ENCODE peak calls at places on chromosomes 13 and 19, in six cellular contexts. B, X, K, Q, U and F are unnamed samples.

GRCh38 chr19:10000171-10000826 is 10.0 kb downstream of the COL5A3 start:
- DNase-seq in B (peak), X (peak), K (peak), Q (peak), U (peak), F (peak)

GRCh38 chr19:29121684-29122083 is 91.3 kb downstream of the UQCRFS1 start:
- DNase-seq in B (no peak), X (peak), K (peak), Q (peak), U (no peak), F (peak)

GRCh38 chr19:8065489-8066261 is 13.1 kb downstream of the CCL25 start:
- DNase-seq in B (no peak), X (no peak), K (no peak), Q (no peak), U (no peak), F (no peak)

GRCh38 chr19:18710986-18711751 is 27.7 kb downstream of the CRTC1 start:
- DNase-seq in B (no peak), X (no peak), K (peak), Q (peak), U (no peak), F (no peak)

GRCh38 chr13:94620286-94620896 is 18.7 kb downstream of the GPR180 start:
- DNase-seq in B (peak), X (peak), K (peak), Q (peak), U (peak), F (peak)

GRCh38 chr19:35846038-35846668 is 6.2 kb downstream of the NPHS1 start:
- DNase-seq in B (peak), X (peak), K (peak), Q (peak), U (no peak), F (peak)

GRCh38 chr13:113059891-113060290 is 45.7 kb upstream of the F7 start:
- DNase-seq in B (no peak), X (no peak), K (peak), Q (no peak), U (no peak), F (no peak)

GRCh38 chr13:51557875-51558604 is 26.2 kb upstream of the WDFY2 start:
- DNase-seq in B (peak), X (no peak), K (no peak), Q (peak), U (no peak), F (no peak)

GRCh38 chr19:55546822-55547614 is 1.7 kb upstream of the SBK3 start:
- DNase-seq in B (peak), X (peak), K (peak), Q (peak), U (no peak), F (peak)

GRCh38 chr13:74696148-74696922 is 562.1 kb upstream of the KLF12 start:
- DNase-seq in B (no peak), X (no peak), K (peak), Q (no peak), U (no peak), F (no peak)

GRCh38 chr19:18171605-18172327 is 1.8 kb upstream of the IFI30 start:
- DNase-seq in B (no peak), X (no peak), K (no peak), Q (no peak), U (no peak), F (no peak)

GRCh38 chr13:105069106-105069505 is 1466.4 kb downstream of the EFNB2 start:
- DNase-seq in B (no peak), X (no peak), K (no peak), Q (no peak), U (no peak), F (no peak)

GRCh38 chr19:18385675-18386542 is at the start of gene GDF15:
- DNase-seq in B (peak), X (peak), K (peak), Q (peak), U (peak), F (peak)

GRCh38 chr13:104357174-104357573 is 1291.0 kb upstream of the SLC10A2 start:
- DNase-seq in B (no peak), X (no peak), K (peak), Q (no peak), U (no peak), F (peak)

GRCh38 chr19:15252398-15253018 is 20.3 kb upstream of the EPHX3 start:
- DNase-seq in B (no peak), X (no peak), K (peak), Q (peak), U (no peak), F (peak)

GRCh38 chr13:21234537-21234936 is 58.1 kb downstream of the MRPL57 start:
- DNase-seq in B (peak), X (peak), K (no peak), Q (peak), U (no peak), F (no peak)

GRCh38 chr13:109288151-109288709 is 498.2 kb downstream of the IRS2 start:
- DNase-seq in B (no peak), X (no peak), K (no peak), Q (no peak), U (no peak), F (no peak)

GRCh38 chr19:55552620-55553019 is 7.3 kb upstream of the SBK3 start:
- DNase-seq in B (no peak), X (peak), K (no peak), Q (peak), U (no peak), F (no peak)

GRCh38 chr19:19627716-19628498 is at the start of gene LPAR2:
- DNase-seq in B (peak), X (peak), K (peak), Q (peak), U (peak), F (peak)

GRCh38 chr19:2618611-2619010 is 83.9 kb downstream of the GNG7 start:
- DNase-seq in B (peak), X (no peak), K (no peak), Q (peak), U (peak), F (no peak)

GRCh38 chr13:24802074-24802473 is 38.1 kb downstream of the RNF17 start:
- DNase-seq in B (no peak), X (no peak), K (no peak), Q (peak), U (no peak), F (no peak)

GRCh38 chr13:63279136-63279535 is 1863.5 kb upstream of the PCDH20 start:
- DNase-seq in B (no peak), X (no peak), K (no peak), Q (no peak), U (no peak), F (no peak)

GRCh38 chr13:50069255-50069654 is 54.0 kb downstream of the KCNRG start:
- DNase-seq in B (no peak), X (no peak), K (no peak), Q (peak), U (no peak), F (no peak)

GRCh38 chr13:109985871-109986270 is 199.5 kb upstream of the IRS2 start:
- DNase-seq in B (no peak), X (no peak), K (no peak), Q (peak), U (no peak), F (no peak)

GRCh38 chr19:661427-662196 is 1.4 kb downstream of the RNF126 start:
- DNase-seq in B (no peak), X (peak), K (no peak), Q (peak), U (no peak), F (no peak)

GRCh38 chr13:43265028-43265427 is 241.6 kb downstream of the DNAJC15 start:
- DNase-seq in B (no peak), X (no peak), K (no peak), Q (no peak), U (no peak), F (no peak)
- TF ChIP-seq EZH2phosphoT487 in B (no peak), X (no peak), K (no peak), Q (no peak), U (no peak), F (no peak)

DNA sequence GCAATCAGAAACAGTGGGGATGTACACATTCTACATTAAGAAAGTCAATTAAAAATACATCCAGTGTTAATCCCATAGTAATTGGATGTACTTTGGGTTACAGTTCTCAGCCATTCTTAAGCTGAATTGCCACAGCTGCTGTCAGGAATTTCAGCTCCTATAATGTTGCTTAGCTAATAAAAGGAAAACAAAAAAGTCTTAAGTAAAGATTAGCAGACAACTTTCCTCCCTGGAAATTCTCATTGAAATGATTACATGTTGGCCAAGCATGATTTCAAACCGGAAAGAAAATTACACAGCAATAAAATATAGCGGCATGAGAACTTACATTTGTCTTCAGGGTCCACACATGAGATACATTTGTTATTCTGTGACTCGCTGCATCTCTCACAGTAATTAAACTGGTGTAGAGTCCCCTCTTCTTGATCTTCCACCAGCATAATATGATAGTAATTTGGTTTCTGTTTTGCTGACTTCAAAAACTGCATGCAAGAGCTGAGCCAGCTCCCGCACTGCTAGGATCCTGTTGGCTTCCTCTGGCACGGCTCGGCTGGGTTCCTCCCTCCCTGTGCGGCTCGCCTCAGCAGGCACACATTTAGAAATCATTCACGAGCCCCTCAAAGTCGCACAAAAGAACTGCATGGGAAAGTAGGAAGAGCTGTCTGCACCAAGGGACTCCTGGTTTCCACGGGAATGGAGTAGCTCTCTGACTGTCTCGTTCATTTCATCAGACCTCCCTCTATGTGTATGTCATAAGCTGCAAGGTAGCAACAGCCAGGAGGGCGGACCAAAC is at the start of gene HTR2A:
- DNase-seq in B (peak), X (peak), K (peak), Q (peak), U (no peak), F (peak)
- H3K4me2 ChIP-seq in B (peak), X (peak), K (no peak), Q (peak), U (no peak), F (peak)

GRCh38 chr19:6788896-6789295 is 16.4 kb downstream of the VAV1 start:
- DNase-seq in B (no peak), X (no peak), K (no peak), Q (no peak), U (no peak), F (no peak)
- TF ChIP-seq EZH2 in B (no peak), X (no peak), K (no peak), Q (no peak), U (no peak), F (no peak)

GRCh38 chr19:53103903-53104203 is 631 bp upstream of the ZNF160 start:
- DNase-seq in B (no peak), X (no peak), K (no peak), Q (peak), U (no peak), F (no peak)

GRCh38 chr19:53102186-53102585 is 1.0 kb downstream of the ZNF160 start:
- DNase-seq in B (peak), X (peak), K (no peak), Q (peak), U (no peak), F (peak)

GRCh38 chr19:53103141-53103902 is at the start of gene ZNF160:
- DNase-seq in B (peak), X (peak), K (peak), Q (peak), U (peak), F (peak)

GRCh38 chr19:53101518-53101917 is 1.7 kb downstream of the ZNF160 start:
- DNase-seq in B (peak), X (peak), K (peak), Q (peak), U (no peak), F (no peak)

GRCh38 chr19:53102701-53103140 is 501 bp downstream of the ZNF160 start:
- DNase-seq in B (peak), X (peak), K (peak), Q (peak), U (no peak), F (peak)
- TF ChIP-seq EZH2phosphoT487 in B (no peak), X (no peak), K (no peak), Q (no peak), U (no peak), F (no peak)